ENCODE peak calls at places on chromosomes 3 and 15, in six cellular contexts. H is endothelial cell, P is omental fat pad, F is stomach, X is esophagus squamous epithelium, C is MCF 10A. G is an unnamed sample.

GRCh38 chr15:65906396-65906795 is 37.1 kb downstream of the RAB11A start:
- DNase-seq in C (no peak), H (no peak), F (no peak), X (no peak), P (no peak), G (no peak)

GRCh38 chr15:78321041-78321570 is 19.0 kb upstream of the CRABP1 start:
- DNase-seq in F (no peak), C (no peak), X (no peak), P (no peak), H (no peak), G (no peak)

GRCh38 chr15:40259021-40259420 is 20.2 kb downstream of the PAK6 start:
- DNase-seq in C (no peak), X (no peak), H (no peak), P (no peak), F (no peak), G (no peak)

GRCh38 chr3:29914861-29915524 is 634.1 kb downstream of the RBMS3 start:
- DNase-seq in H (no peak), F (no peak), X (no peak), C (no peak), P (no peak), G (no peak)

GRCh38 chr3:72031581-72031980 is 246.6 kb upstream of the PROK2 start:
- DNase-seq in H (no peak), C (peak), X (no peak), F (no peak), P (no peak), G (no peak)

GRCh38 chr3:78101363-78101762 is 1061.5 kb downstream of the ROBO2 start:
- DNase-seq in H (no peak), X (no peak), F (no peak), C (no peak), P (no peak), G (no peak)

GRCh38 chr3:1439395-1439794 is 346.6 kb downstream of the CNTN6 start:
- DNase-seq in H (no peak), X (no peak), P (no peak), C (peak), F (peak), G (no peak)

GRCh38 chr3:120071259-120071658 is 23.0 kb downstream of the GSK3B start:
- DNase-seq in X (no peak), F (no peak), C (no peak), H (no peak), P (no peak), G (no peak)

GRCh38 chr3:188184649-188185048 is 30.7 kb downstream of the LPP start:
- DNase-seq in X (no peak), C (no peak), H (no peak), P (no peak), F (no peak), G (no peak)

GRCh38 chr15:52759969-52760368 is 30.2 kb downstream of the ONECUT1 start:
- DNase-seq in P (no peak), C (no peak), H (no peak), X (no peak), F (no peak), G (no peak)
- TF ChIP-seq CTCF in P (no peak), C (no peak), H (no peak), X (no peak), F (no peak), G (peak)

GRCh38 chr3:96331341-96331740 is 483.1 kb upstream of the EPHA6 start:
- DNase-seq in H (no peak), C (peak), F (no peak), X (no peak), P (no peak), G (no peak)
- TF ChIP-seq CTCF in H (no peak), C (peak), F (no peak), X (no peak), P (no peak), G (no peak)

GRCh38 chr15:31346367-31347066 is 19.9 kb downstream of the KLF13 start:
- DNase-seq in P (no peak), F (no peak), C (no peak), X (no peak), H (no peak), G (no peak)

GRCh38 chr15:31345606-31346366 is 19.2 kb downstream of the KLF13 start:
- DNase-seq in P (no peak), H (no peak), C (no peak), F (no peak), X (no peak), G (no peak)

GRCh38 chr15:31347981-31348803 is 21.6 kb downstream of the KLF13 start:
- DNase-seq in H (no peak), C (no peak), F (no peak), X (no peak), P (no peak), G (no peak)

GRCh38 chr15:31349233-31350141 is 22.9 kb downstream of the KLF13 start:
- DNase-seq in H (no peak), C (no peak), P (no peak), X (no peak), F (no peak), G (no peak)

GRCh38 chr15:31347067-31347975 is 20.7 kb downstream of the KLF13 start:
- DNase-seq in C (no peak), X (no peak), P (no peak), F (no peak), H (no peak), G (no peak)
- TF ChIP-seq CTCF in C (no peak), X (no peak), P (no peak), F (no peak), H (no peak), G (no peak)

GRCh38 chr3:42556089-42556632 is 25.6 kb downstream of the SEC22C start:
- DNase-seq in P (no peak), F (no peak), X (no peak), C (no peak), H (peak), G (no peak)

GRCh38 chr3:42552830-42553229 is 28.9 kb downstream of the SEC22C start:
- DNase-seq in F (no peak), X (no peak), C (no peak), H (no peak), P (no peak), G (no peak)

GRCh38 chr3:42562047-42562907 is 19.5 kb downstream of the SEC22C start:
- DNase-seq in X (no peak), P (no peak), H (no peak), C (no peak), F (no peak), G (no peak)

DNA sequence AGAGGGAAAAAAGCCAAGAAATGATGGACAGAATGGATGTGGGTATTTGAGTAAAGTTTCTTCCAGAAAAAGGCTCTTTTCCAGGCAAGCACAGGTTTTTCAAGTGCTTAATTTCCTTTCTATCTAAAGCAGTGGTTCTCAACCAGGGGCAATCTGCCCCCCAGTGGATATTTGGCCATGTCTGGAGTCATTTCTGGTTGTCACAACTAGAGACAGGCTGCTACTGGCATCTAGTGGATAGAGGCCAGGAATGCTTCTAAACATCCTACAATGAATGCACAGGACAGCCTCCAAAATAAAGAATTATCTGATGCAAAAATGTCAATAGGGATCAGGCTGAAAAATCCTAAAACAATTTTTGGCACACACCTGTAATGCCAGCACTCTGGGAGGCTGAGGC is 23.9 kb downstream of the SEC22C start:
- DNase-seq in X (no peak), F (no peak), C (no peak), H (no peak), P (no peak), G (no peak)
- TF ChIP-seq CTCF in X (no peak), F (no peak), C (no peak), H (no peak), P (no peak), G (no peak)

DNA sequence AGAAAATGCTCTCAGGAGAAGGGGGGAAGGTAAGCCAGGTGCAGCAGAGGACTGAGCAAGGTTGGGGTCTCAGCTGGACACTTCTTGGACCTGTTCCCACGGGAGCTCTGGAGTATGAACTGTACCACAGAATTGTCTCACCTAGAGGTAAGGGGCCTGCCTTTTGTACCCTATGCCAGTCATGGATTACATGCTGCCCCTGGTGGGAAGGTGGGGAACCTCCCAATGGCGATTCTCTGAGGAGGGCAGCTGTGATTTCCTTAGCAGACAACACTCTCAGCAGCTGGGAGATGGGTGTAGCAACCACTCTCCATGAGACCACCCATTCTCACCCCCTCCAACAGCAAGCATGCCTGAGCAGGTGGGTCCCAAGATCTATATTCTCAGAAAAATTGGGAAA is 329.4 kb upstream of the CTNNB1 start:
- DNase-seq in C (no peak), H (no peak), F (no peak), X (no peak), P (no peak), G (no peak)
- TF ChIP-seq CTCF in C (no peak), H (no peak), F (no peak), X (no peak), P (no peak), G (peak)

GRCh38 chr15:25738171-25738792 is 124.8 kb downstream of the ATP10A start:
- DNase-seq in F (no peak), C (no peak), H (no peak), X (no peak), P (no peak), G (no peak)

GRCh38 chr15:25741253-25741575 is 121.9 kb downstream of the ATP10A start:
- DNase-seq in X (no peak), F (no peak), C (no peak), H (no peak), P (no peak), G (no peak)

GRCh38 chr15:25742008-25742407 is 121.1 kb downstream of the ATP10A start:
- DNase-seq in X (no peak), P (no peak), C (no peak), H (no peak), F (no peak), G (no peak)

GRCh38 chr15:25740438-25741252 is 122.5 kb downstream of the ATP10A start:
- DNase-seq in X (no peak), F (no peak), H (no peak), P (no peak), C (no peak), G (no peak)

DNA sequence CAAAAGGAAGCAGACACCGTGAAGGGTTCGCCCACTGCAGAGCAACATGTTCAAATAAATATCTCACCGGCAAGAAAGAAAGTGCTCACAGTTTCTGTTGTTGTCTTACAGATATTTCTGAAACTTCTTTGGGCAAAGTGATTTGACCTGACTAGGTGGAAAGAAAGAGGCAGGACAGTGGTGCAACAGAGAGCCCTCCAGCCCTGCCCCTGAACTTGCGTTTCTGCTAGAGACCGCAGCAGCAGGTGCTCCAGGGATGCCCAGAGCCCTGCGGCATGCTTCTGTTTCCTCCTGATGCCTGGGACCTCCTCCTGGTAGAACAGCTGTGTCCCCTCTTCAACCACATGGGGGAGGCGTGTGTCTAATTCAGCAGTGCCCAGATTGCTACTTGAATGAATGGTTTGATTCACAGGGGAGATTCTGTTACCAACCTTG is 123.4 kb downstream of the ATP10A start:
- DNase-seq in F (no peak), H (peak), X (no peak), C (no peak), P (no peak), G (no peak)
- TF ChIP-seq CTCF in F (no peak), H (no peak), X (peak), C (no peak), P (no peak), G (peak)

DNA sequence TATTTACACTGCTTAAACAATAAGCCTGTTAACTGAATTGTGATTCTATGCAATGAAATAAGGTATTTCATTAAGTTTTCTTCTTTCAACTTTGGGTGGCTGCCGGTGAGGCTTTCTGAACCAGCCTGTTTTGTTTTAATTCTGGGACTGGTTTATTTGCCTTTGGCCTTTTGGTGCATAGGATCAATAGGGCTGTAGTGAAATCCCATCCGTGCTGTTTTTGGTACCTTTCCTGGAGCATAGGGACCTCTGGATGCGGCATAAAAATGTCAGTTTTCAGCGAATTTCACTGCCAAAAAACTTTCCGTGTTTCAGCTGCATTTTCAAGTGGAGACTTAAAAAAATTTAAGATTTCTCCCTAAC is 514 bp downstream of the PLS1 start:
- DNase-seq in F (no peak), X (no peak), H (no peak), P (no peak), C (no peak), G (no peak)
- TF ChIP-seq CTCF in F (no peak), X (no peak), H (no peak), P (no peak), C (no peak), G (no peak)

DNA sequence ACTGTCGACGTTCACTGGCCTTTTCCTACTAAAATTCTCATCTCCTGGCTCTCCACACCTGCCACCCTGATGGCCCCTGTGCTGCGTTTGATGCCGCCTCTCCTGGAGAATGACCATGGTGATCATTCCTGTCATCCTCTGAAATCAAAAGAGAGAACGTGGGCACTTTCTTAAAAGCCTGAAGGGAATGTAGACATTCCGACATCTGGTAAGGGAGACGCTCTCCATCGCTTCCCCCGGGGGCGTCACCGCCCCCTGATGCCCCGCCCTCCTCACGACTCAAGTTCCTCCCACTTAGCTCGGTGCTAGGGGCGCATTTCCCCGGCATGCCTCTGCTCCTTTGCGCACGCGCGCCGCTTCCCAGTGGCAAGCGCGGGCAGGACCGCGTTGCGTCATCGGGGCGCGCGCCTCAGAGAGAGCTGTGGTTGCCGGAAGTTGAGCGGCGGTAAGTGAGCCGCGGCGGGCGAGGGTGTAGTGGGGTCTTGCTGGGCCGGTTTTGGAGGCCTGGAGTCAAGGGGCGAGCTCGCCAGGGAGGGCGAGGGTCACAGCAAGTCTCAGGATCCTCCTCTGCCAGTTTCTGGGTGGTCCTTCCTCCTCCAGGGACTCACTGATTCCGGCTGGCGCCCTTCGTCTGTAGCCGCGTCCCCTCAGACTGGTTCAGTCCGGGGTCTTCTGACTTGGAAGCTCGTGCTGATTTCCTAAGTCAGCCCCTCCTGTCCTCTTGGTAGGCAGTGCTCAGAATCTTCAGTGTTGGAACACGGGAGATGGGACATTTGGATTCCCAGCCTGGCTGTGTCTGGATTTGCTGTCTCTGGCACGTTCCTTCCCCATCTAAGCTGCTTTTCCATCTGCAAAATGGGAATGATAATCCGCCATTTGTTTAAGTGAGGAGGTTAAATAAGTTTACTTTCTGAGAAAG is at the start of gene ATG7:
- DNase-seq in H (peak), P (peak), X (peak), F (peak), C (peak), G (peak)
- TF ChIP-seq CTCF in H (no peak), P (no peak), X (peak), F (no peak), C (no peak), G (no peak)

G was measured in progenitor cell of endocrine pancreas.